ENCODE peak calls at places on chromosome 19, in nine cellular contexts. I, K, U, G, Z, O, P, Y and F are unnamed samples.

GRCh38 chr19:46840157-46840942 is 10.3 kb downstream of the AP2S1 start:
- DNase-seq in I (peak), K (peak), U (no peak), G (peak), Z (peak), O (no peak), P (no peak), Y (no peak), F (no peak)

GRCh38 chr19:21143846-21144245 is 2.0 kb downstream of the ZNF431 start:
- DNase-seq in I (no peak), K (no peak), U (no peak), G (no peak), Z (no peak), O (no peak), P (no peak), Y (no peak), F (no peak)

GRCh38 chr19:19704836-19705235 is 28.1 kb downstream of the ZNF14 start:
- DNase-seq in I (no peak), K (no peak), U (no peak), G (no peak), Z (no peak), O (no peak), P (no peak), Y (no peak), F (no peak)

GRCh38 chr19:31054430-31054829 is 294.8 kb downstream of the TSHZ3 start:
- DNase-seq in I (no peak), K (peak), U (no peak), G (no peak), Z (peak), O (peak), P (no peak), Y (no peak), F (peak)

GRCh38 chr19:14118165-14119051 is 846 bp upstream of the PRKACA start:
- DNase-seq in I (peak), K (peak), U (peak), G (peak), Z (no peak), O (peak), P (peak), Y (peak), F (peak)

GRCh38 chr19:39833464-39834286 is at the start of gene DYRK1B:
- DNase-seq in I (peak), K (peak), U (peak), G (peak), Z (peak), O (peak), P (peak), Y (peak), F (peak)

GRCh38 chr19:57946316-57946715 is 1.2 kb downstream of the ZNF256 start:
- DNase-seq in I (no peak), K (no peak), U (no peak), G (no peak), Z (no peak), O (no peak), P (no peak), Y (no peak), F (no peak)

GRCh38 chr19:46610851-46611770 is 10.0 kb downstream of the CALM3 start:
- DNase-seq in I (peak), K (peak), U (no peak), G (no peak), Z (no peak), O (no peak), P (peak), Y (no peak), F (no peak)

GRCh38 chr19:58409010-58409790 is 751 bp downstream of the ZNF584 start:
- DNase-seq in I (no peak), K (peak), U (no peak), G (no peak), Z (peak), O (no peak), P (peak), Y (no peak), F (no peak)

GRCh38 chr19:30222428-30222873 is 149.7 kb upstream of the ZNF536 start:
- DNase-seq in I (peak), K (no peak), U (no peak), G (no peak), Z (no peak), O (no peak), P (no peak), Y (no peak), F (no peak)

GRCh38 chr19:13974073-13974472 is 21.8 kb downstream of the DCAF15 start:
- DNase-seq in I (no peak), K (no peak), U (no peak), G (no peak), Z (peak), O (no peak), P (no peak), Y (no peak), F (no peak)

GRCh38 chr19:33282036-33282686 is 20.2 kb downstream of the CEBPA start:
- DNase-seq in I (no peak), K (no peak), U (no peak), G (peak), Z (no peak), O (no peak), P (peak), Y (no peak), F (no peak)

GRCh38 chr19:10832659-10833296 is 3.2 kb downstream of the TMED1 start:
- DNase-seq in I (no peak), K (no peak), U (no peak), G (no peak), Z (no peak), O (no peak), P (no peak), Y (no peak), F (no peak)

GRCh38 chr19:17915940-17916593 is 16.7 kb upstream of the CCDC124 start:
- DNase-seq in I (no peak), K (no peak), U (no peak), G (no peak), Z (peak), O (no peak), P (no peak), Y (no peak), F (no peak)

GRCh38 chr19:38079926-38080380 is 144.1 kb downstream of the DPF1 start:
- DNase-seq in I (peak), K (peak), U (no peak), G (no peak), Z (peak), O (no peak), P (no peak), Y (no peak), F (peak)

GRCh38 chr19:19429361-19429760 is 23.9 kb downstream of the GATAD2A start:
- DNase-seq in I (no peak), K (no peak), U (no peak), G (no peak), Z (no peak), O (no peak), P (no peak), Y (no peak), F (no peak)

GRCh38 chr19:58154287-58154678 is 3.7 kb upstream of the ZNF329 start:
- DNase-seq in I (peak), K (peak), U (no peak), G (peak), Z (no peak), O (peak), P (peak), Y (no peak), F (no peak)

GRCh38 chr19:38391911-38392464 is 3.5 kb downstream of the SPRED3 start:
- DNase-seq in I (no peak), K (no peak), U (no peak), G (no peak), Z (no peak), O (no peak), P (no peak), Y (no peak), F (no peak)

GRCh38 chr19:1873524-1874473 is 10.4 kb upstream of the KLF16 start:
- DNase-seq in I (peak), K (no peak), U (peak), G (no peak), Z (no peak), O (peak), P (peak), Y (no peak), F (no peak)

GRCh38 chr19:43687660-43687997 is 17.7 kb upstream of the PLAUR start:
- DNase-seq in I (no peak), K (no peak), U (no peak), G (no peak), Z (no peak), O (no peak), P (no peak), Y (no peak), F (no peak)

GRCh38 chr19:16013181-16013850 is 63.0 kb upstream of the TPM4 start:
- DNase-seq in I (no peak), K (no peak), U (no peak), G (no peak), Z (no peak), O (no peak), P (no peak), Y (no peak), F (no peak)
- TF ChIP-seq POLR2A in I (no peak), K (no peak), U (no peak), G (no peak), Z (no peak), O (no peak), P (no peak), Y (no peak), F (no peak)

DNA sequence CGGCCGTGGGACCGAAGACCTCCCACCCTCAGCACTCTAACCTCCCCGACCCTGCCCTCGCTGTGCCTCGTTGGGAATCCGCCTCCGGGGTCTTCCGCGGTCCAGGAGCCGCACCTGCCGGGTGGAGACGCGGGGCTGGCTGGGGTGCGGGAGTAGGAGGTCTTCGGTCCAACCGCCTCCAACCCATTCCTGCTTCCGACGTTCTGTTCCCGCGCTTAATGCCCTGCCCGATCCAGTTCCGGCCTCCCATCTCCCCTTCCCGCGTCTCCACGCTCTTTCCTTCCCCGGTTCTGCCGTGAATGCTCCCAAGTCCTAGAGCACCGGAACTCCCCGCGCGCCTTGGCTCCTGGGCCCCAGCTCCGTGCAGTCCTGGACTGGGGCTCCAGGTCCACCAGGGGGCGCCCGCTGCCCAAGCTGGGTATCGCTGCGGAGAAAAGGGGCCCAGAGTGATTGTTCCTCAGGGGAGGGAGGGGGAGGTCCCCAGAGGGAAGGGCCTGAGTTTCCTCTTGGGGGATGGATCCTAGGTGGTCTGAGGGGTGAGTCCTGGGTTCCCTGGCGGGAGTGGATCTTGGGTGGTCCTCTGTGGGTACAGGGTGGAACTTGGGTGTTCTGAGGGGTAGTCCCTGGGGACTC is 14.1 kb upstream of the TNFSF9 start:
- DNase-seq in I (peak), K (peak), U (peak), G (peak), Z (peak), O (peak), P (peak), Y (no peak), F (peak)
- TF ChIP-seq POLR2A in I (peak), K (peak), U (no peak), G (no peak), Z (no peak), O (no peak), P (peak), Y (no peak), F (no peak)

GRCh38 chr19:27894906-27895754 is 1317.8 kb downstream of the UQCRFS1 start:
- DNase-seq in I (no peak), K (no peak), U (no peak), G (no peak), Z (no peak), O (no peak), P (peak), Y (no peak), F (no peak)

GRCh38 chr19:27905074-27905473 is 1307.9 kb downstream of the UQCRFS1 start:
- DNase-seq in I (no peak), K (no peak), U (no peak), G (no peak), Z (no peak), O (no peak), P (peak), Y (no peak), F (no peak)

GRCh38 chr19:27906081-27906480 is 1306.9 kb downstream of the UQCRFS1 start:
- DNase-seq in I (no peak), K (no peak), U (no peak), G (no peak), Z (no peak), O (no peak), P (no peak), Y (no peak), F (no peak)

GRCh38 chr19:27896091-27896490 is 1316.9 kb downstream of the UQCRFS1 start:
- DNase-seq in I (no peak), K (no peak), U (no peak), G (no peak), Z (no peak), O (no peak), P (no peak), Y (no peak), F (no peak)

GRCh38 chr19:27901078-27901477 is 1311.9 kb downstream of the UQCRFS1 start:
- DNase-seq in I (no peak), K (no peak), U (no peak), G (no peak), Z (no peak), O (no peak), P (peak), Y (no peak), F (no peak)
- TF ChIP-seq POLR2A in I (no peak), K (no peak), U (no peak), G (no peak), Z (no peak), O (no peak), P (no peak), Y (no peak), F (no peak)

GRCh38 chr19:5697890-5698634 is 8.0 kb downstream of the RPL36 start:
- DNase-seq in I (no peak), K (no peak), U (peak), G (no peak), Z (no peak), O (no peak), P (peak), Y (no peak), F (no peak)

GRCh38 chr19:5698635-5699422 is 8.7 kb downstream of the RPL36 start:
- DNase-seq in I (no peak), K (no peak), U (no peak), G (no peak), Z (no peak), O (no peak), P (peak), Y (no peak), F (no peak)

GRCh38 chr19:5696196-5697021 is 6.3 kb downstream of the RPL36 start:
- DNase-seq in I (no peak), K (no peak), U (no peak), G (no peak), Z (no peak), O (no peak), P (peak), Y (no peak), F (no peak)

GRCh38 chr19:5695649-5696195 is 5.6 kb downstream of the RPL36 start:
- DNase-seq in I (no peak), K (no peak), U (no peak), G (no peak), Z (no peak), O (no peak), P (peak), Y (no peak), F (no peak)

GRCh38 chr19:5697022-5697889 is 7.2 kb downstream of the RPL36 start:
- DNase-seq in I (no peak), K (no peak), U (no peak), G (no peak), Z (no peak), O (no peak), P (no peak), Y (no peak), F (no peak)
- TF ChIP-seq POLR2A in I (no peak), K (peak), U (no peak), G (no peak), Z (no peak), O (no peak), P (no peak), Y (no peak), F (no peak)